ENCODE peak calls at places on chromosomes 13 and 19, in seven cellular contexts. One of them, this sample, is unnamed.

GRCh38 chr13:47484564-47484963 is 516.5 kb downstream of the SUCLA2 start:
- DNase-seq in brain microvascular endothelial cell: peak; percentile 87
- DNase-seq in spleen: no peak
- DNase-seq in CD4-positive, alpha-beta T cell: no peak
- DNase-seq in mammary epithelial cell: peak; percentile 71
- DNase-seq in psoas muscle: no peak
- DNase-seq in astrocyte: peak; percentile 88
- DNase-seq in this sample: no peak

GRCh38 chr19:55535579-55536350 is 1.2 kb downstream of the SBK2 start:
- DNase-seq in brain microvascular endothelial cell: no peak
- DNase-seq in spleen: no peak
- DNase-seq in CD4-positive, alpha-beta T cell: no peak
- DNase-seq in mammary epithelial cell: no peak
- DNase-seq in psoas muscle: no peak
- DNase-seq in astrocyte: no peak
- DNase-seq in this sample: no peak

GRCh38 chr19:12574036-12574435 is 22.8 kb upstream of the ZNF564 start:
- DNase-seq in brain microvascular endothelial cell: no peak
- DNase-seq in spleen: peak; percentile 80
- DNase-seq in CD4-positive, alpha-beta T cell: no peak
- DNase-seq in mammary epithelial cell: no peak
- DNase-seq in psoas muscle: no peak
- DNase-seq in astrocyte: no peak
- DNase-seq in this sample: no peak

GRCh38 chr13:35953537-35954206 is 177.5 kb downstream of the DCLK1 start:
- DNase-seq in brain microvascular endothelial cell: peak; percentile 89
- DNase-seq in spleen: no peak
- DNase-seq in CD4-positive, alpha-beta T cell: no peak
- DNase-seq in mammary epithelial cell: peak; percentile 38
- DNase-seq in psoas muscle: peak; percentile 88
- DNase-seq in astrocyte: peak; percentile 84
- DNase-seq in this sample: peak; percentile 34

GRCh38 chr13:43185206-43185605 is 161.8 kb downstream of the DNAJC15 start:
- DNase-seq in brain microvascular endothelial cell: no peak
- DNase-seq in spleen: no peak
- DNase-seq in CD4-positive, alpha-beta T cell: no peak
- DNase-seq in mammary epithelial cell: no peak
- DNase-seq in psoas muscle: no peak
- DNase-seq in astrocyte: no peak
- DNase-seq in this sample: no peak

GRCh38 chr13:39765801-39766463 is 110.5 kb downstream of the COG6 start:
- DNase-seq in brain microvascular endothelial cell: no peak
- DNase-seq in spleen: no peak
- DNase-seq in CD4-positive, alpha-beta T cell: peak; percentile 4
- DNase-seq in mammary epithelial cell: peak; percentile 46
- DNase-seq in psoas muscle: peak; percentile 54
- DNase-seq in astrocyte: peak; percentile 29
- DNase-seq in this sample: peak; percentile 17

GRCh38 chr13:37715606-37716015 is 117.0 kb upstream of the POSTN start:
- DNase-seq in brain microvascular endothelial cell: peak; percentile 98
- DNase-seq in spleen: no peak
- DNase-seq in CD4-positive, alpha-beta T cell: no peak
- DNase-seq in mammary epithelial cell: peak; percentile 5
- DNase-seq in psoas muscle: no peak
- DNase-seq in astrocyte: peak; percentile 93
- DNase-seq in this sample: peak; percentile 19

GRCh38 chr19:14370169-14370998 is 10.9 kb upstream of the ADGRE5 start:
- DNase-seq in brain microvascular endothelial cell: no peak
- DNase-seq in spleen: peak; percentile 89
- DNase-seq in CD4-positive, alpha-beta T cell: peak; percentile 55
- DNase-seq in mammary epithelial cell: no peak
- DNase-seq in psoas muscle: no peak
- DNase-seq in astrocyte: no peak
- DNase-seq in this sample: no peak

GRCh38 chr19:47141695-47142094 is 11.1 kb downstream of the SAE1 start:
- DNase-seq in brain microvascular endothelial cell: no peak
- DNase-seq in spleen: no peak
- DNase-seq in CD4-positive, alpha-beta T cell: no peak
- DNase-seq in mammary epithelial cell: no peak
- DNase-seq in psoas muscle: no peak
- DNase-seq in astrocyte: no peak
- DNase-seq in this sample: no peak

GRCh38 chr13:32041429-32041828 is 9.9 kb downstream of the FRY start:
- DNase-seq in brain microvascular endothelial cell: no peak
- DNase-seq in spleen: no peak
- DNase-seq in CD4-positive, alpha-beta T cell: no peak
- DNase-seq in mammary epithelial cell: no peak
- DNase-seq in psoas muscle: no peak
- DNase-seq in astrocyte: no peak
- DNase-seq in this sample: no peak

GRCh38 chr13:24618219-24618955 is 61.8 kb upstream of the ATP12A start:
- DNase-seq in brain microvascular endothelial cell: no peak
- DNase-seq in spleen: peak; percentile 83
- DNase-seq in CD4-positive, alpha-beta T cell: peak; percentile 46
- DNase-seq in mammary epithelial cell: no peak
- DNase-seq in psoas muscle: no peak
- DNase-seq in astrocyte: no peak
- DNase-seq in this sample: no peak

GRCh38 chr13:33797622-33798021 is 20.3 kb upstream of the RFC3 start:
- DNase-seq in brain microvascular endothelial cell: no peak
- DNase-seq in spleen: no peak
- DNase-seq in CD4-positive, alpha-beta T cell: no peak
- DNase-seq in mammary epithelial cell: peak; percentile 16
- DNase-seq in psoas muscle: no peak
- DNase-seq in astrocyte: peak; percentile 36
- DNase-seq in this sample: no peak

GRCh38 chr13:44311011-44311481 is 62.6 kb upstream of the SERP2 start:
- DNase-seq in brain microvascular endothelial cell: no peak
- DNase-seq in spleen: no peak
- DNase-seq in CD4-positive, alpha-beta T cell: no peak
- DNase-seq in mammary epithelial cell: peak; percentile 94
- DNase-seq in psoas muscle: no peak
- DNase-seq in astrocyte: peak; percentile 66
- DNase-seq in this sample: peak; percentile 77

GRCh38 chr19:12828494-12828893 is 5.9 kb downstream of the RTBDN start:
- DNase-seq in brain microvascular endothelial cell: no peak
- DNase-seq in spleen: no peak
- DNase-seq in CD4-positive, alpha-beta T cell: no peak
- DNase-seq in mammary epithelial cell: no peak
- DNase-seq in psoas muscle: no peak
- DNase-seq in astrocyte: no peak
- DNase-seq in this sample: no peak

GRCh38 chr13:72851678-72852014 is 69.7 kb downstream of the PIBF1 start:
- DNase-seq in brain microvascular endothelial cell: no peak
- DNase-seq in spleen: no peak
- DNase-seq in CD4-positive, alpha-beta T cell: no peak
- DNase-seq in mammary epithelial cell: no peak
- DNase-seq in psoas muscle: no peak
- DNase-seq in astrocyte: no peak
- DNase-seq in this sample: no peak

GRCh38 chr13:33611016-33611805 is 206.7 kb upstream of the RFC3 start:
- DNase-seq in brain microvascular endothelial cell: peak; percentile 53
- DNase-seq in spleen: no peak
- DNase-seq in CD4-positive, alpha-beta T cell: no peak
- DNase-seq in mammary epithelial cell: no peak
- DNase-seq in psoas muscle: peak; percentile 68
- DNase-seq in astrocyte: peak; percentile 78
- DNase-seq in this sample: no peak

GRCh38 chr13:31105020-31105800 is 56.5 kb downstream of the HSPH1 start:
- DNase-seq in brain microvascular endothelial cell: no peak
- DNase-seq in spleen: no peak
- DNase-seq in CD4-positive, alpha-beta T cell: no peak
- DNase-seq in mammary epithelial cell: no peak
- DNase-seq in psoas muscle: no peak
- DNase-seq in astrocyte: peak; percentile 16
- DNase-seq in this sample: no peak

GRCh38 chr13:46134494-46134893 is 29.7 kb upstream of the CPB2 start:
- DNase-seq in brain microvascular endothelial cell: no peak
- DNase-seq in spleen: no peak
- DNase-seq in CD4-positive, alpha-beta T cell: no peak
- DNase-seq in mammary epithelial cell: no peak
- DNase-seq in psoas muscle: no peak
- DNase-seq in astrocyte: no peak
- DNase-seq in this sample: no peak

DNA sequence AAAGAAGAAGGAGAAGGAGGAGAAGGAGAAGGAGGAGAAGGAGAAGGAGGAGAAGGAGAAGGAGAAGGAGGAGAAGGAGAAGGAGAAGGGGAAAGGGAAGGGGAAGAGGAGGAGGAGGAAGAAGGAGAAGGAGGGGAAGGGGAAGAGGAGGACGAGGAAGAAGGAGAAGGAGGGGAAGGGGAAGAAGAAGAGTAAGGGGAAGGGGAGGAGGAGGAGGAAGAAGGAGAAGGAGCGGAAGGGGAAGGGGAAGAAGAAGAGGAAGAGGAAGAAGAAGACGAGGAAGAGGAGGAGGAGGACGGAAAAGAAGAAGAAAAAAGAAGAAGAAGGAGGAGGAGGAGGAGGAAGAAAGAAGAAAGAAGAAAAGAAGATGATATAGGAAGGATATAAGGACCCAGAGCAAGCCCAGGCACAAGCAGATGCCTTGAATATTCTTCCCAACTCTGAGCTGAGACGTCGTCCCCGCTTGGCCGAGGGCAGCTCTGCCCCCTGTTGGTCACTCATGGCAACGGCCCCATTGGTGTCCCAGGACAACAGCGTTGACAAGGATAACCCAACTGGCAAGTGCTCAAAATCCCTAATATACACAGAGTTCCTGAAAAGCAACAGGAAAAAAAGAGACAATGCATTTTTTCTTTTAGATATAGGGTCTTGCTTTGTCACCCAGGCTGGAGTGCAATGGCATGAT is 30.6 kb upstream of the IGSF23 start:
- DNase-seq in brain microvascular endothelial cell: no peak
- DNase-seq in spleen: no peak
- DNase-seq in CD4-positive, alpha-beta T cell: no peak
- DNase-seq in mammary epithelial cell: no peak
- DNase-seq in psoas muscle: no peak
- DNase-seq in astrocyte: no peak
- DNase-seq in this sample: no peak
- TF ChIP-seq CTCF in brain microvascular endothelial cell: peak; percentile 81
- TF ChIP-seq CTCF in spleen: peak; percentile 25
- TF ChIP-seq CTCF in CD4-positive, alpha-beta T cell: no peak
- TF ChIP-seq CTCF in mammary epithelial cell: peak; percentile 82
- TF ChIP-seq CTCF in psoas muscle: peak; percentile 48
- TF ChIP-seq CTCF in astrocyte: peak; percentile 31
- TF ChIP-seq CTCF in this sample: no peak

GRCh38 chr13:78979349-78979748 is 320.4 kb upstream of the OBI1 start:
- DNase-seq in brain microvascular endothelial cell: no peak
- DNase-seq in spleen: no peak
- DNase-seq in CD4-positive, alpha-beta T cell: no peak
- DNase-seq in mammary epithelial cell: no peak
- DNase-seq in psoas muscle: no peak
- DNase-seq in astrocyte: no peak
- DNase-seq in this sample: no peak
- H3K27ac ChIP-seq in brain microvascular endothelial cell: no peak overlapping the region
- H3K27ac ChIP-seq in spleen: no peak overlapping the region
- H3K27ac ChIP-seq in CD4-positive, alpha-beta T cell: no peak overlapping the region
- H3K27ac ChIP-seq in mammary epithelial cell: no peak overlapping the region
- H3K27ac ChIP-seq in psoas muscle: no peak overlapping the region
- H3K27ac ChIP-seq in astrocyte: no peak overlapping the region
- H3K27ac ChIP-seq in this sample: no peak overlapping the region

GRCh38 chr19:17309962-17310461 is 649 bp downstream of the DDA1 start:
- DNase-seq in brain microvascular endothelial cell: no peak
- DNase-seq in spleen: no peak
- DNase-seq in CD4-positive, alpha-beta T cell: no peak
- DNase-seq in mammary epithelial cell: no peak
- DNase-seq in psoas muscle: no peak
- DNase-seq in astrocyte: no peak
- DNase-seq in this sample: no peak
- TF ChIP-seq CTCF in brain microvascular endothelial cell: no peak
- TF ChIP-seq CTCF in spleen: no peak
- TF ChIP-seq CTCF in CD4-positive, alpha-beta T cell: no peak
- TF ChIP-seq CTCF in mammary epithelial cell: no peak
- TF ChIP-seq CTCF in psoas muscle: no peak
- TF ChIP-seq CTCF in astrocyte: no peak
- TF ChIP-seq CTCF in this sample: no peak

GRCh38 chr19:8630796-8631424 is 477 bp downstream of the NFILZ start:
- DNase-seq in brain microvascular endothelial cell: no peak
- DNase-seq in spleen: no peak
- DNase-seq in CD4-positive, alpha-beta T cell: no peak
- DNase-seq in mammary epithelial cell: no peak
- DNase-seq in psoas muscle: no peak
- DNase-seq in astrocyte: no peak
- DNase-seq in this sample: no peak
- H3K27ac ChIP-seq in brain microvascular endothelial cell: no peak overlapping the region
- H3K27ac ChIP-seq in spleen: no peak overlapping the region
- H3K27ac ChIP-seq in CD4-positive, alpha-beta T cell: no peak overlapping the region
- H3K27ac ChIP-seq in mammary epithelial cell: no peak overlapping the region
- H3K27ac ChIP-seq in psoas muscle: no peak overlapping the region
- H3K27ac ChIP-seq in astrocyte: peak overlapping the region; percentile 21
- H3K27ac ChIP-seq in this sample: no peak overlapping the region

DNA sequence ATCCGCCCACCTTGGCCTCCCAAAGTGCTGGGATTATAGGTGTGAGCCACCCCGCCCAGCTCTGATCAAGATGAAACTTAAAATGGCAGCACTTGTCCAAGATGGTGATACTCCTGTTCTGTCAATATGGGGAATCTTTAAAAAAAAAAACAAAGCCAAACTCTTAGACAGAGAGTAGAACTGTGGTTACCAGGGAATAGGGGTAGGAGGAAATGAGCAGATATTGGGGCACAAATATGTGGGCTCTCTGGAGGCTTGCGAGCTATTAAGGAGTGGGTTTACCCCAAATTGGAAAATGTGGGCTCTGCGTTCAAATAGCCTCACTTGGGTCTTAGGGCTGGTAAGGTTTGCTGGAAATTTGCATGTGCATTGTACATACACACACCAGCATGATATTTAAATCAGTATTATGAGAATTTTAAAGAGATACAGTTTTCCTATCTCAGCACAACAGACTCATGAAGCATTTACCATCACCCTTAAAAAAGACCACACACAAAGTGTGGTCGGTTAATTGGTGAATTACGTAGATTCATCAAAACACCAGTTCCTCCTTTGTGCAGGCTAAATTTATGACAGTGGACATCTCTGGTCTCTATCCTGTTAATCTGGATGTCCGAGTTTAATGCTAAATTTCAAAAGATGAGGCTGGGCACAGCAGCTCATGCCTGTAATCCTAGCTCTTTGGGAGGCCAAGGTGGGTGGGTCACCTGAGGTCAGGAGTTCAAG is 11.3 kb downstream of the CD70 start:
- DNase-seq in brain microvascular endothelial cell: no peak
- DNase-seq in spleen: no peak
- DNase-seq in CD4-positive, alpha-beta T cell: no peak
- DNase-seq in mammary epithelial cell: no peak
- DNase-seq in psoas muscle: no peak
- DNase-seq in astrocyte: no peak
- DNase-seq in this sample: no peak
- TF ChIP-seq CTCF in brain microvascular endothelial cell: no peak
- TF ChIP-seq CTCF in spleen: no peak
- TF ChIP-seq CTCF in CD4-positive, alpha-beta T cell: no peak
- TF ChIP-seq CTCF in mammary epithelial cell: no peak
- TF ChIP-seq CTCF in psoas muscle: no peak
- TF ChIP-seq CTCF in astrocyte: no peak
- TF ChIP-seq CTCF in this sample: no peak

GRCh38 chr19:2443785-2444182 is 13.0 kb downstream of the LMNB2 start:
- DNase-seq in brain microvascular endothelial cell: no peak
- DNase-seq in spleen: no peak
- DNase-seq in CD4-positive, alpha-beta T cell: no peak
- DNase-seq in mammary epithelial cell: no peak
- DNase-seq in psoas muscle: no peak
- DNase-seq in astrocyte: no peak
- DNase-seq in this sample: no peak
- H3K27ac ChIP-seq in brain microvascular endothelial cell: no peak overlapping the region
- H3K27ac ChIP-seq in spleen: no peak overlapping the region
- H3K27ac ChIP-seq in CD4-positive, alpha-beta T cell: no peak overlapping the region
- H3K27ac ChIP-seq in mammary epithelial cell: no peak overlapping the region
- H3K27ac ChIP-seq in psoas muscle: no peak overlapping the region
- H3K27ac ChIP-seq in astrocyte: no peak overlapping the region
- H3K27ac ChIP-seq in this sample: peak overlapping the region; percentile 3

This sample was measured in RWPE1.